ENCODE peak calls at places on chromosomes 2 and 18, in seven cellular contexts. V is islet precursor cell; K is HAP-1; W is cardiac septum; J is CD8-positive, alpha-beta memory T cell; F is cardiac fibroblast; Y is adrenal gland. Z is an unnamed sample.

GRCh38 chr2:39735648-39736047 is 43.4 kb downstream of the THUMPD2 start:
- DNase-seq in V (no peak), K (no peak), W (no peak), J (no peak), F (peak), Y (no peak), Z (no peak)

GRCh38 chr2:54967759-54968365 is 82.4 kb downstream of the RTN4 start:
- DNase-seq in V (no peak), K (no peak), W (no peak), J (no peak), F (peak), Y (no peak), Z (no peak)

GRCh38 chr2:205751621-205752031 is 69.3 kb downstream of the NRP2 start:
- DNase-seq in V (no peak), K (no peak), W (no peak), J (no peak), F (no peak), Y (no peak), Z (no peak)

GRCh38 chr2:39780825-39781600 is 2.0 kb upstream of the THUMPD2 start:
- DNase-seq in V (peak), K (no peak), W (no peak), J (no peak), F (peak), Y (no peak), Z (no peak)

GRCh38 chr2:190181066-190181681 is 118.6 kb upstream of the MSTN start:
- DNase-seq in V (no peak), K (no peak), W (no peak), J (no peak), F (no peak), Y (no peak), Z (peak)

GRCh38 chr2:25972049-25972823 is 10.1 kb downstream of the KIF3C start:
- DNase-seq in V (peak), K (no peak), W (no peak), J (no peak), F (peak), Y (no peak), Z (no peak)

GRCh38 chr2:43326116-43326825 is 99.9 kb upstream of the ZFP36L2 start:
- DNase-seq in V (no peak), K (no peak), W (no peak), J (no peak), F (no peak), Y (no peak), Z (no peak)

GRCh38 chr2:180625006-180625844 is 355.2 kb upstream of the UBE2E3 start:
- DNase-seq in V (no peak), K (no peak), W (no peak), J (no peak), F (peak), Y (no peak), Z (no peak)

GRCh38 chr18:31101148-31102019 is 837 bp downstream of the DSC2 start:
- DNase-seq in V (peak), K (peak), W (peak), J (no peak), F (peak), Y (peak), Z (peak)

GRCh38 chr2:196914867-196915465 is 11.5 kb downstream of the PGAP1 start:
- DNase-seq in V (no peak), K (no peak), W (no peak), J (no peak), F (no peak), Y (no peak), Z (no peak)

GRCh38 chr2:75500633-75501032 is 60.1 kb downstream of the EVA1A start:
- DNase-seq in V (no peak), K (no peak), W (no peak), J (no peak), F (no peak), Y (no peak), Z (no peak)

GRCh38 chr2:239409976-239410375 is 9.2 kb upstream of the HDAC4 start:
- DNase-seq in V (no peak), K (no peak), W (peak), J (no peak), F (no peak), Y (no peak), Z (no peak)

GRCh38 chr2:60855989-60856669 is 25.2 kb upstream of the REL start:
- DNase-seq in V (no peak), K (no peak), W (no peak), J (no peak), F (no peak), Y (no peak), Z (no peak)

GRCh38 chr2:192655916-192656315 is 461.2 kb upstream of the TMEFF2 start:
- DNase-seq in V (peak), K (no peak), W (no peak), J (no peak), F (no peak), Y (no peak), Z (no peak)

Z was measured in suprapubic skin.